ENCODE peak calls at places on chromosomes 6 and 20, in nine cellular contexts. One of them, this sample, is unnamed.

GRCh38 chr6:24683297-24684296 is 16.7 kb downstream of the ACOT13 start:
- DNase-seq in frontal cortex: no peak
- DNase-seq in Kasumi-1: no peak
- DNase-seq in fibroblast of mammary gland: no peak
- DNase-seq in HTR-8/SVneo: no peak
- DNase-seq in NT2/D1: peak; percentile 39
- DNase-seq in NCI-H187 treated with DMSO at 0.1 percent for 48 hours: no peak
- DNase-seq in AG10803: no peak
- DNase-seq in heart left ventricle: no peak
- DNase-seq in this sample: no peak

GRCh38 chr6:121965739-121966138 is 433.7 kb upstream of the HSF2 start:
- DNase-seq in frontal cortex: no peak
- DNase-seq in Kasumi-1: no peak
- DNase-seq in fibroblast of mammary gland: peak; percentile 21
- DNase-seq in HTR-8/SVneo: no peak
- DNase-seq in NT2/D1: no peak
- DNase-seq in NCI-H187 treated with DMSO at 0.1 percent for 48 hours: no peak
- DNase-seq in AG10803: peak; percentile 97
- DNase-seq in heart left ventricle: no peak
- DNase-seq in this sample: no peak

GRCh38 chr20:20065366-20065765 is 13.0 kb downstream of the CFAP61 start:
- DNase-seq in frontal cortex: no peak
- DNase-seq in Kasumi-1: no peak
- DNase-seq in fibroblast of mammary gland: no peak
- DNase-seq in HTR-8/SVneo: no peak
- DNase-seq in NT2/D1: no peak
- DNase-seq in NCI-H187 treated with DMSO at 0.1 percent for 48 hours: no peak
- DNase-seq in AG10803: peak; percentile 28
- DNase-seq in heart left ventricle: no peak
- DNase-seq in this sample: no peak

GRCh38 chr6:8499540-8499939 is 64.2 kb upstream of the SLC35B3 start:
- DNase-seq in frontal cortex: peak; percentile 1
- DNase-seq in Kasumi-1: peak; percentile 17
- DNase-seq in fibroblast of mammary gland: no peak
- DNase-seq in HTR-8/SVneo: no peak
- DNase-seq in NT2/D1: no peak
- DNase-seq in NCI-H187 treated with DMSO at 0.1 percent for 48 hours: no peak
- DNase-seq in AG10803: no peak
- DNase-seq in heart left ventricle: no peak
- DNase-seq in this sample: no peak

GRCh38 chr6:143410859-143411270 is 39.6 kb downstream of the ADAT2 start:
- DNase-seq in frontal cortex: no peak
- DNase-seq in Kasumi-1: no peak
- DNase-seq in fibroblast of mammary gland: peak; percentile 60
- DNase-seq in HTR-8/SVneo: peak; percentile 23
- DNase-seq in NT2/D1: no peak
- DNase-seq in NCI-H187 treated with DMSO at 0.1 percent for 48 hours: no peak
- DNase-seq in AG10803: peak; percentile 79
- DNase-seq in heart left ventricle: no peak
- DNase-seq in this sample: peak; percentile 27

GRCh38 chr20:20436689-20437088 is 68.8 kb downstream of the INSM1 start:
- DNase-seq in frontal cortex: no peak
- DNase-seq in Kasumi-1: no peak
- DNase-seq in fibroblast of mammary gland: no peak
- DNase-seq in HTR-8/SVneo: no peak
- DNase-seq in NT2/D1: no peak
- DNase-seq in NCI-H187 treated with DMSO at 0.1 percent for 48 hours: no peak
- DNase-seq in AG10803: no peak
- DNase-seq in heart left ventricle: no peak
- DNase-seq in this sample: no peak

GRCh38 chr6:6407061-6407723 is 86.7 kb upstream of the F13A1 start:
- DNase-seq in frontal cortex: no peak
- DNase-seq in Kasumi-1: peak; percentile 72
- DNase-seq in fibroblast of mammary gland: peak; percentile 57
- DNase-seq in HTR-8/SVneo: no peak
- DNase-seq in NT2/D1: no peak
- DNase-seq in NCI-H187 treated with DMSO at 0.1 percent for 48 hours: no peak
- DNase-seq in AG10803: peak; percentile 21
- DNase-seq in heart left ventricle: no peak
- DNase-seq in this sample: no peak

GRCh38 chr6:55748880-55749279 is 126.5 kb downstream of the BMP5 start:
- DNase-seq in frontal cortex: no peak
- DNase-seq in Kasumi-1: no peak
- DNase-seq in fibroblast of mammary gland: no peak
- DNase-seq in HTR-8/SVneo: no peak
- DNase-seq in NT2/D1: no peak
- DNase-seq in NCI-H187 treated with DMSO at 0.1 percent for 48 hours: no peak
- DNase-seq in AG10803: no peak
- DNase-seq in heart left ventricle: no peak
- DNase-seq in this sample: no peak

GRCh38 chr6:115753446-115753845 is 307.2 kb downstream of the FRK start:
- DNase-seq in frontal cortex: no peak
- DNase-seq in Kasumi-1: no peak
- DNase-seq in fibroblast of mammary gland: peak; percentile 10
- DNase-seq in HTR-8/SVneo: no peak
- DNase-seq in NT2/D1: no peak
- DNase-seq in NCI-H187 treated with DMSO at 0.1 percent for 48 hours: no peak
- DNase-seq in AG10803: no peak
- DNase-seq in heart left ventricle: no peak
- DNase-seq in this sample: no peak

GRCh38 chr20:25090492-25091429 is 8.8 kb upstream of the VSX1 start:
- DNase-seq in frontal cortex: no peak
- DNase-seq in Kasumi-1: peak; percentile 5
- DNase-seq in fibroblast of mammary gland: no peak
- DNase-seq in HTR-8/SVneo: no peak
- DNase-seq in NT2/D1: no peak
- DNase-seq in NCI-H187 treated with DMSO at 0.1 percent for 48 hours: no peak
- DNase-seq in AG10803: no peak
- DNase-seq in heart left ventricle: no peak
- DNase-seq in this sample: no peak

GRCh38 chr20:25065625-25066338 is 7.8 kb upstream of the ACSS1 start:
- DNase-seq in frontal cortex: no peak
- DNase-seq in Kasumi-1: peak; percentile 65
- DNase-seq in fibroblast of mammary gland: peak; percentile 67
- DNase-seq in HTR-8/SVneo: peak; percentile 57
- DNase-seq in NT2/D1: no peak
- DNase-seq in NCI-H187 treated with DMSO at 0.1 percent for 48 hours: no peak
- DNase-seq in AG10803: peak; percentile 61
- DNase-seq in heart left ventricle: peak; percentile 53
- DNase-seq in this sample: peak; percentile 75

GRCh38 chr20:36017034-36017951 is 48.9 kb downstream of the CNBD2 start:
- DNase-seq in frontal cortex: no peak
- DNase-seq in Kasumi-1: no peak
- DNase-seq in fibroblast of mammary gland: peak; percentile 36
- DNase-seq in HTR-8/SVneo: peak; percentile 60
- DNase-seq in NT2/D1: no peak
- DNase-seq in NCI-H187 treated with DMSO at 0.1 percent for 48 hours: no peak
- DNase-seq in AG10803: peak; percentile 91
- DNase-seq in heart left ventricle: peak; percentile 27
- DNase-seq in this sample: peak; percentile 49

GRCh38 chr20:20205141-20205861 is 153.0 kb downstream of the CFAP61 start:
- DNase-seq in frontal cortex: no peak
- DNase-seq in Kasumi-1: no peak
- DNase-seq in fibroblast of mammary gland: no peak
- DNase-seq in HTR-8/SVneo: no peak
- DNase-seq in NT2/D1: no peak
- DNase-seq in NCI-H187 treated with DMSO at 0.1 percent for 48 hours: no peak
- DNase-seq in AG10803: no peak
- DNase-seq in heart left ventricle: no peak
- DNase-seq in this sample: peak; percentile 89

GRCh38 chr6:5776104-5776503 is 230.6 kb downstream of the NRN1 start:
- DNase-seq in frontal cortex: no peak
- DNase-seq in Kasumi-1: no peak
- DNase-seq in fibroblast of mammary gland: no peak
- DNase-seq in HTR-8/SVneo: no peak
- DNase-seq in NT2/D1: no peak
- DNase-seq in NCI-H187 treated with DMSO at 0.1 percent for 48 hours: no peak
- DNase-seq in AG10803: no peak
- DNase-seq in heart left ventricle: no peak
- DNase-seq in this sample: no peak

GRCh38 chr6:93423542-93423941 is 4.2 kb upstream of the EPHA7 start:
- DNase-seq in frontal cortex: no peak
- DNase-seq in Kasumi-1: peak; percentile 24
- DNase-seq in fibroblast of mammary gland: peak; percentile 44
- DNase-seq in HTR-8/SVneo: no peak
- DNase-seq in NT2/D1: no peak
- DNase-seq in NCI-H187 treated with DMSO at 0.1 percent for 48 hours: no peak
- DNase-seq in AG10803: no peak
- DNase-seq in heart left ventricle: no peak
- DNase-seq in this sample: peak; percentile 52

GRCh38 chr6:3625980-3626533 is 125.5 kb downstream of the PXDC1 start:
- DNase-seq in frontal cortex: no peak
- DNase-seq in Kasumi-1: no peak
- DNase-seq in fibroblast of mammary gland: no peak
- DNase-seq in HTR-8/SVneo: no peak
- DNase-seq in NT2/D1: no peak
- DNase-seq in NCI-H187 treated with DMSO at 0.1 percent for 48 hours: no peak
- DNase-seq in AG10803: no peak
- DNase-seq in heart left ventricle: no peak
- DNase-seq in this sample: no peak

GRCh38 chr6:4291453-4292403 is 156.4 kb upstream of the ECI2 start:
- DNase-seq in frontal cortex: no peak
- DNase-seq in Kasumi-1: no peak
- DNase-seq in fibroblast of mammary gland: peak; percentile 54
- DNase-seq in HTR-8/SVneo: no peak
- DNase-seq in NT2/D1: no peak
- DNase-seq in NCI-H187 treated with DMSO at 0.1 percent for 48 hours: no peak
- DNase-seq in AG10803: no peak
- DNase-seq in heart left ventricle: no peak
- DNase-seq in this sample: no peak

GRCh38 chr6:152310371-152310954 is 326.7 kb downstream of the SYNE1 start:
- DNase-seq in frontal cortex: no peak
- DNase-seq in Kasumi-1: no peak
- DNase-seq in fibroblast of mammary gland: no peak
- DNase-seq in HTR-8/SVneo: no peak
- DNase-seq in NT2/D1: no peak
- DNase-seq in NCI-H187 treated with DMSO at 0.1 percent for 48 hours: no peak
- DNase-seq in AG10803: no peak
- DNase-seq in heart left ventricle: no peak
- DNase-seq in this sample: no peak

GRCh38 chr6:53066059-53066406 is 829 bp downstream of the FBXO9 start:
- DNase-seq in frontal cortex: peak; percentile 32
- DNase-seq in Kasumi-1: peak; percentile 27
- DNase-seq in fibroblast of mammary gland: peak; percentile 41
- DNase-seq in HTR-8/SVneo: peak; percentile 32
- DNase-seq in NT2/D1: no peak
- DNase-seq in NCI-H187 treated with DMSO at 0.1 percent for 48 hours: no peak
- DNase-seq in AG10803: peak; percentile 35
- DNase-seq in heart left ventricle: peak; percentile 58
- DNase-seq in this sample: peak; percentile 56